ENCODE peak calls at places on chromosomes 5 and 9, in nine cellular contexts. One of them, this sample, is unnamed.

GRCh38 chr9:2676466-2676865 is 40.8 kb upstream of the KCNV2 start:
- DNase-seq in midbrain: no peak
- DNase-seq in tibial artery: no peak
- DNase-seq in Daoy: peak
- DNase-seq in lung: no peak
- DNase-seq in NCI-H1105 treated with DMSO at 0.1 percent for 48 hours: peak
- DNase-seq in adrenal gland: no peak
- DNase-seq in retinal pigment epithelial cell: no peak
- DNase-seq in H54: no peak
- DNase-seq in this sample: no peak

GRCh38 chr9:116959775-116960174 is 272.7 kb downstream of the TRIM32 start:
- DNase-seq in midbrain: peak
- DNase-seq in H54: no peak
- DNase-seq in lung: no peak
- DNase-seq in tibial artery: no peak
- DNase-seq in Daoy: peak
- DNase-seq in NCI-H1105 treated with DMSO at 0.1 percent for 48 hours: peak
- DNase-seq in retinal pigment epithelial cell: no peak
- DNase-seq in adrenal gland: peak
- DNase-seq in this sample: no peak

GRCh38 chr5:150492621-150493020 is 15.3 kb upstream of the NDST1 start:
- DNase-seq in adrenal gland: peak
- DNase-seq in midbrain: no peak
- DNase-seq in lung: no peak
- DNase-seq in retinal pigment epithelial cell: no peak
- DNase-seq in tibial artery: no peak
- DNase-seq in NCI-H1105 treated with DMSO at 0.1 percent for 48 hours: no peak
- DNase-seq in Daoy: peak
- DNase-seq in H54: peak
- DNase-seq in this sample: no peak

GRCh38 chr5:1202026-1202797 is 817 bp downstream of the SLC6A19 start:
- DNase-seq in H54: no peak
- DNase-seq in tibial artery: no peak
- DNase-seq in Daoy: no peak
- DNase-seq in retinal pigment epithelial cell: no peak
- DNase-seq in adrenal gland: no peak
- DNase-seq in midbrain: no peak
- DNase-seq in NCI-H1105 treated with DMSO at 0.1 percent for 48 hours: no peak
- DNase-seq in lung: no peak
- DNase-seq in this sample: no peak

GRCh38 chr9:79623799-79624721 is 52.3 kb downstream of the TLE4 start:
- DNase-seq in NCI-H1105 treated with DMSO at 0.1 percent for 48 hours: no peak
- DNase-seq in lung: peak
- DNase-seq in adrenal gland: peak
- DNase-seq in H54: no peak
- DNase-seq in tibial artery: peak
- DNase-seq in retinal pigment epithelial cell: no peak
- DNase-seq in Daoy: peak
- DNase-seq in midbrain: no peak
- DNase-seq in this sample: no peak

GRCh38 chr9:70589571-70590263 is 175.3 kb upstream of the KLF9 start:
- DNase-seq in retinal pigment epithelial cell: peak
- DNase-seq in adrenal gland: no peak
- DNase-seq in tibial artery: peak
- DNase-seq in H54: no peak
- DNase-seq in midbrain: no peak
- DNase-seq in Daoy: peak
- DNase-seq in NCI-H1105 treated with DMSO at 0.1 percent for 48 hours: no peak
- DNase-seq in lung: no peak
- DNase-seq in this sample: no peak

GRCh38 chr5:27523629-27524028 is 485.2 kb upstream of the CDH9 start:
- DNase-seq in NCI-H1105 treated with DMSO at 0.1 percent for 48 hours: no peak
- DNase-seq in retinal pigment epithelial cell: no peak
- DNase-seq in midbrain: no peak
- DNase-seq in H54: no peak
- DNase-seq in adrenal gland: no peak
- DNase-seq in lung: no peak
- DNase-seq in Daoy: no peak
- DNase-seq in tibial artery: no peak
- DNase-seq in this sample: no peak

GRCh38 chr5:3376611-3377010 is 219.0 kb upstream of the IRX1 start:
- DNase-seq in tibial artery: no peak
- DNase-seq in midbrain: no peak
- DNase-seq in adrenal gland: no peak
- DNase-seq in Daoy: no peak
- DNase-seq in NCI-H1105 treated with DMSO at 0.1 percent for 48 hours: no peak
- DNase-seq in H54: no peak
- DNase-seq in retinal pigment epithelial cell: no peak
- DNase-seq in lung: no peak
- DNase-seq in this sample: no peak

GRCh38 chr5:148416921-148417320 is 33.2 kb downstream of the FBXO38 start:
- DNase-seq in NCI-H1105 treated with DMSO at 0.1 percent for 48 hours: no peak
- DNase-seq in retinal pigment epithelial cell: no peak
- DNase-seq in lung: no peak
- DNase-seq in midbrain: no peak
- DNase-seq in tibial artery: no peak
- DNase-seq in H54: peak
- DNase-seq in adrenal gland: peak
- DNase-seq in Daoy: peak
- DNase-seq in this sample: no peak

GRCh38 chr5:136058031-136058971 is 29.5 kb downstream of the TGFBI start:
- DNase-seq in midbrain: no peak
- DNase-seq in tibial artery: peak
- DNase-seq in adrenal gland: no peak
- DNase-seq in lung: peak
- DNase-seq in retinal pigment epithelial cell: peak
- DNase-seq in Daoy: peak
- DNase-seq in H54: peak
- DNase-seq in NCI-H1105 treated with DMSO at 0.1 percent for 48 hours: no peak
- DNase-seq in this sample: no peak

This sample was measured in foreskin melanocyte.